ENCODE peak calls at places on chromosomes 11 and 22, in eight cellular contexts. F is SW 1271; E is HL-60; K is epithelial cell of esophagus; R is stimulated activated CD4-positive, alpha-beta T cell treated with anti-CD3 and anti-CD28 coated beads, Interleukin-12 subunit alpha, Interleukin-12 subunit beta, amount 100 ng/mL, for 4 hours; H is suprapubic skin; T is NCI-H1048; L is activated CD8-positive, alpha-beta memory T cell treated with anti-CD3 and anti-CD28 coated beads, Interleukin-2, amount 50 U/mL, for 48 hours. S is an unnamed sample.

GRCh38 chr11:38208951-38209350 is 1610.9 kb upstream of the RAG2 start:
- DNase-seq in T (no peak), F (no peak), K (no peak), R (no peak), H (no peak), L (no peak), E (no peak), S (no peak)

GRCh38 chr11:68463714-68464113 is 3.2 kb downstream of the PPP6R3 start:
- DNase-seq in L (no peak), R (no peak), H (peak; percentile 32), F (no peak), E (no peak), T (no peak), K (no peak), S (no peak)

GRCh38 chr22:19896665-19897355 is 42.1 kb upstream of the GNB1L start:
- DNase-seq in R (no peak), H (no peak), T (no peak), K (no peak), F (no peak), E (no peak), L (no peak), S (no peak)

GRCh38 chr11:93741882-93742226 is 382 bp downstream of the C11orf54 start:
- DNase-seq in F (peak; percentile 96), K (peak; percentile 79), E (no peak), H (no peak), L (no peak), R (no peak), T (no peak), S (peak; percentile 94)

GRCh38 chr11:75867778-75868374 is 52.9 kb downstream of the UVRAG start:
- DNase-seq in F (peak; percentile 27), T (no peak), E (peak; percentile 40), L (no peak), H (no peak), K (peak; percentile 61), R (peak; percentile 21), S (peak; percentile 46)

GRCh38 chr11:65559951-65560537 is 1.9 kb upstream of the LTBP3 start:
- DNase-seq in K (peak; percentile 69), F (peak; percentile 83), L (no peak), T (no peak), E (no peak), R (no peak), H (no peak), S (peak; percentile 84)

GRCh38 chr11:117851852-117852251 is 24.6 kb downstream of the FXYD6 start:
- DNase-seq in H (no peak), T (no peak), R (no peak), F (no peak), E (no peak), L (no peak), K (no peak), S (no peak)

GRCh38 chr11:74278721-74279148 is 32.7 kb downstream of the P4HA3 start:
- DNase-seq in K (peak; percentile 70), L (no peak), E (no peak), H (no peak), F (peak; percentile 10), T (no peak), R (no peak), S (peak; percentile 90)

GRCh38 chr11:27777013-27777412 is 76.8 kb upstream of the BDNF start:
- DNase-seq in R (no peak), T (no peak), H (no peak), K (no peak), L (no peak), F (no peak), E (no peak), S (peak; percentile 81)

GRCh38 chr22:46969491-46969890 is 207.0 kb downstream of the TBC1D22A start:
- DNase-seq in K (no peak), H (no peak), F (no peak), E (no peak), T (no peak), L (peak; percentile 81), R (no peak), S (no peak)

GRCh38 chr11:24437123-24437522 is 59.7 kb upstream of the LUZP2 start:
- DNase-seq in H (no peak), R (no peak), E (no peak), T (no peak), L (no peak), F (no peak), K (no peak), S (no peak)

GRCh38 chr22:49936973-49937757 is 18.7 kb downstream of the CRELD2 start:
- DNase-seq in E (no peak), R (no peak), F (no peak), H (no peak), L (no peak), T (no peak), K (no peak), S (no peak)

GRCh38 chr11:2156416-2157182 is 4.4 kb downstream of the INS start:
- DNase-seq in T (no peak), H (no peak), R (peak; percentile 53), F (peak; percentile 56), K (peak; percentile 59), L (peak; percentile 87), E (peak; percentile 27), S (no peak)

GRCh38 chr11:117062503-117062902 is 35.7 kb downstream of the SIK3 start:
- DNase-seq in R (no peak), H (no peak), T (no peak), F (no peak), E (no peak), L (no peak), K (no peak), S (no peak)

GRCh38 chr11:59578369-59578768 is 37.2 kb downstream of the OSBP start:
- DNase-seq in L (no peak), K (no peak), E (no peak), T (no peak), R (no peak), H (no peak), F (no peak), S (no peak)

GRCh38 chr11:83574516-83574915 is 288.3 kb upstream of the CCDC90B start:
- DNase-seq in L (no peak), H (no peak), E (no peak), T (no peak), K (peak; percentile 34), F (no peak), R (no peak), S (no peak)

GRCh38 chr11:131979364-131979763 is 608.9 kb downstream of the NTM start:
- DNase-seq in K (no peak), R (no peak), L (no peak), H (no peak), T (no peak), F (no peak), E (no peak), S (no peak)

GRCh38 chr11:32526715-32527114 is 56.9 kb upstream of the EIF3M start:
- DNase-seq in K (no peak), L (no peak), R (no peak), F (no peak), E (no peak), T (no peak), H (no peak), S (peak; percentile 30)

GRCh38 chr22:20581503-20582170 is 74.2 kb downstream of the MED15 start:
- DNase-seq in F (no peak), H (no peak), R (no peak), E (no peak), L (no peak), K (no peak), T (no peak), S (no peak)

GRCh38 chr11:133388975-133389568 is 143.2 kb downstream of the OPCML start:
- DNase-seq in T (no peak), L (no peak), K (no peak), F (no peak), R (no peak), E (no peak), H (no peak), S (no peak)

GRCh38 chr11:27653990-27654758 is 46.1 kb downstream of the BDNF start:
- DNase-seq in L (no peak), F (no peak), R (no peak), E (no peak), H (no peak), T (no peak), K (no peak), S (no peak)

GRCh38 chr11:109140426-109140825 is 281.6 kb upstream of the C11orf87 start:
- DNase-seq in L (no peak), F (no peak), E (no peak), R (no peak), T (no peak), K (no peak), H (no peak), S (no peak)

GRCh38 chr11:13277719-13278619 is at the start of gene BMAL1:
- DNase-seq in L (peak; percentile 81), T (no peak), F (no peak), E (peak; percentile 41), H (peak; percentile 89), R (peak; percentile 52), K (peak; percentile 15), S (no peak)

GRCh38 chr11:742571-743201 is 4.6 kb upstream of the TALDO1 start:
- DNase-seq in E (no peak), L (no peak), T (no peak), K (no peak), F (no peak), H (no peak), R (no peak), S (no peak)

GRCh38 chr22:44363214-44363979 is 50.6 kb upstream of the SHISAL1 start:
- DNase-seq in T (no peak), R (no peak), K (peak; percentile 91), H (peak; percentile 90), L (no peak), F (peak; percentile 4), E (no peak), S (peak; percentile 33)

GRCh38 chr22:43185860-43186261 is 1.1 kb downstream of the TTLL12 start:
- DNase-seq in H (no peak), R (no peak), K (peak; percentile 42), E (no peak), T (no peak), F (no peak), L (no peak), S (peak; percentile 21)

GRCh38 chr11:82229346-82229745 is 504.3 kb downstream of the FAM181B start:
- DNase-seq in L (no peak), T (no peak), H (no peak), F (peak; percentile 37), R (no peak), K (peak; percentile 47), E (no peak), S (peak; percentile 34)